ENCODE peak calls at places on chromosome 6, in eight cellular contexts. C is breast epithelium; Y is OCI-LY7; E is stimulated activated CD4-positive, alpha-beta T cell treated with anti-CD3 and anti-CD28 coated beads, Interleukin-4, amount 100 ng/mL, for 24 hours; Z is body of pancreas; A is NCI-H2029 treated with DMSO at 0.1 percent for 48 hours; I is RPMI8226; O is head of caudate nucleus. S is an unnamed sample.

GRCh38 chr6:6918216-6918983 is 189.4 kb upstream of the RREB1 start:
- DNase-seq in C (no peak), Y (no peak), E (peak), Z (peak), A (no peak), I (peak), O (no peak), S (peak)

GRCh38 chr6:35727206-35727934 is 9.5 kb upstream of the ARMC12 start:
- DNase-seq in C (peak), Y (peak), E (peak), Z (peak), A (no peak), I (no peak), O (peak), S (no peak)

GRCh38 chr6:63663147-63663877 is 27.7 kb downstream of the PHF3 start:
- DNase-seq in C (no peak), Y (no peak), E (no peak), Z (no peak), A (no peak), I (no peak), O (no peak), S (no peak)

GRCh38 chr6:106572875-106573575 is 56.3 kb downstream of the RTN4IP1 start:
- DNase-seq in C (no peak), Y (no peak), E (no peak), Z (no peak), A (no peak), I (no peak), O (no peak), S (no peak)

GRCh38 chr6:107513214-107513613 is 23.3 kb downstream of the SOBP start:
- DNase-seq in C (no peak), Y (no peak), E (no peak), Z (no peak), A (no peak), I (no peak), O (no peak), S (no peak)

GRCh38 chr6:28947067-28947765 is 23.4 kb upstream of the TRIM27 start:
- DNase-seq in C (no peak), Y (no peak), E (no peak), Z (no peak), A (no peak), I (no peak), O (no peak), S (no peak)

GRCh38 chr6:117481926-117482239 is 591 bp upstream of the DCBLD1 start:
- DNase-seq in C (no peak), Y (no peak), E (no peak), Z (no peak), A (no peak), I (peak), O (no peak), S (no peak)

GRCh38 chr6:12548526-12548925 is 168.0 kb upstream of the PHACTR1 start:
- DNase-seq in C (no peak), Y (no peak), E (no peak), Z (no peak), A (no peak), I (no peak), O (no peak), S (no peak)

GRCh38 chr6:100186552-100186951 is 192.5 kb upstream of the MCHR2 start:
- DNase-seq in C (no peak), Y (no peak), E (no peak), Z (no peak), A (no peak), I (no peak), O (no peak), S (no peak)

GRCh38 chr6:39815356-39815755 is 23.2 kb downstream of the DAAM2 start:
- DNase-seq in C (no peak), Y (no peak), E (no peak), Z (no peak), A (no peak), I (no peak), O (no peak), S (no peak)

GRCh38 chr6:101545171-101545570 is 151.7 kb downstream of the GRIK2 start:
- DNase-seq in C (no peak), Y (no peak), E (no peak), Z (no peak), A (no peak), I (no peak), O (no peak), S (no peak)

GRCh38 chr6:20706293-20707165 is 172.3 kb downstream of the CDKAL1 start:
- DNase-seq in C (no peak), Y (no peak), E (no peak), Z (no peak), A (no peak), I (no peak), O (no peak), S (no peak)

GRCh38 chr6:162538643-162539064 is 188.9 kb downstream of the PRKN start:
- DNase-seq in C (no peak), Y (no peak), E (no peak), Z (no peak), A (no peak), I (peak), O (no peak), S (no peak)

GRCh38 chr6:134680021-134680420 is 269.9 kb downstream of the ALDH8A1 start:
- DNase-seq in C (no peak), Y (no peak), E (no peak), Z (no peak), A (no peak), I (no peak), O (no peak), S (no peak)

GRCh38 chr6:43228951-43229802 is at the start of gene DNPH1:
- DNase-seq in C (peak), Y (peak), E (peak), Z (peak), A (no peak), I (peak), O (peak), S (peak)

GRCh38 chr6:21603516-21603952 is 10.0 kb downstream of the SOX4 start:
- DNase-seq in C (no peak), Y (peak), E (no peak), Z (no peak), A (no peak), I (no peak), O (no peak), S (peak)

GRCh38 chr6:17042422-17043147 is 59.3 kb upstream of the STMND1 start:
- DNase-seq in C (no peak), Y (no peak), E (no peak), Z (peak), A (no peak), I (no peak), O (peak), S (no peak)

GRCh38 chr6:24270011-24270410 is 87.8 kb downstream of the DCDC2 start:
- DNase-seq in C (no peak), Y (no peak), E (no peak), Z (no peak), A (no peak), I (no peak), O (no peak), S (no peak)

GRCh38 chr6:47663462-47664216 is 34.7 kb upstream of the ADGRF4 start:
- DNase-seq in C (no peak), Y (no peak), E (no peak), Z (no peak), A (peak), I (no peak), O (no peak), S (no peak)

GRCh38 chr6:31396422-31397152 is 6.8 kb upstream of the MICA start:
- DNase-seq in C (peak), Y (peak), E (peak), Z (peak), A (peak), I (peak), O (peak), S (peak)

GRCh38 chr6:113432729-113433505 is 424.2 kb upstream of the MARCKS start:
- DNase-seq in C (no peak), Y (no peak), E (no peak), Z (no peak), A (no peak), I (no peak), O (no peak), S (no peak)

GRCh38 chr6:138817799-138818198 is 21.9 kb downstream of the ECT2L start:
- DNase-seq in C (peak), Y (no peak), E (no peak), Z (peak), A (peak), I (no peak), O (no peak), S (no peak)

S was measured in NAMALWA.